ENCODE peak calls at places on chromosome 1, in five cellular contexts. O is NCI-H2081; I is stimulated activated CD4-positive, alpha-beta T cell treated with anti-CD3 and anti-CD28 coated beads, Interleukin-4, amount 100 ng/mL, for 48 hours; N is SHP77; K is COR-L47. S is an unnamed sample.

GRCh38 chr1:3625151-3625907 is 514 bp downstream of the TPRG1L start:
- DNase-seq in O (peak; percentile 25), I (no peak), N (peak; percentile 8), K (peak; percentile 54), S (peak; percentile 66)

GRCh38 chr1:247401310-247402098 is 14.5 kb upstream of the NLRP3 start:
- DNase-seq in O (peak; percentile 82), I (no peak), N (peak; percentile 94), K (no peak), S (no peak)

GRCh38 chr1:91731815-91732214 is 154.1 kb downstream of the TGFBR3 start:
- DNase-seq in O (no peak), I (no peak), N (no peak), K (no peak), S (peak; percentile 66)

GRCh38 chr1:57040831-57041230 is 75.0 kb upstream of the C8B start:
- DNase-seq in O (no peak), I (no peak), N (no peak), K (no peak), S (no peak)

GRCh38 chr1:206651958-206652890 is 16.9 kb downstream of the DYRK3 start:
- DNase-seq in O (no peak), I (no peak), N (no peak), K (no peak), S (no peak)

GRCh38 chr1:33270808-33271465 is 14.6 kb downstream of the ZNF362 start:
- DNase-seq in O (no peak), I (no peak), N (no peak), K (no peak), S (no peak)

GRCh38 chr1:20932437-20932977 is 145.4 kb upstream of the HP1BP3 start:
- DNase-seq in O (no peak), I (no peak), N (no peak), K (no peak), S (no peak)

GRCh38 chr1:157626099-157626498 is 28.2 kb upstream of the FCRL4 start:
- DNase-seq in O (no peak), I (no peak), N (peak; percentile 4), K (peak; percentile 1), S (no peak)

GRCh38 chr1:212689758-212690540 is 9.7 kb downstream of the BATF3 start:
- DNase-seq in O (no peak), I (no peak), N (no peak), K (no peak), S (no peak)

GRCh38 chr1:19101244-19101643 is 108.8 kb downstream of the UBR4 start:
- DNase-seq in O (no peak), I (no peak), N (no peak), K (no peak), S (no peak)